ENCODE peak calls at places on chromosomes 2 and 18, in five cellular contexts. B is aorta, W is heart right ventricle, I is HFF-Myc, U is HepG2. F is an unnamed sample.

GRCh38 chr2:23654756-23655155 is 269.8 kb downstream of the KLHL29 start:
- DNase-seq in B (no peak), W (no peak), I (no peak), U (no peak), F (no peak)

GRCh38 chr2:46254474-46254873 is 42.7 kb upstream of the EPAS1 start:
- DNase-seq in B (no peak), W (no peak), I (no peak), U (no peak), F (no peak)

GRCh38 chr2:94871226-94872087 is at the start of gene TEKT4:
- DNase-seq in B (peak), W (no peak), I (no peak), U (no peak), F (no peak)

GRCh38 chr2:121417826-121418225 is 112.9 kb upstream of the RNU4ATAC start:
- DNase-seq in B (no peak), W (no peak), I (no peak), U (no peak), F (no peak)

GRCh38 chr18:55306338-55306737 is 281.7 kb downstream of the TCF4 start:
- DNase-seq in B (no peak), W (no peak), I (no peak), U (no peak), F (no peak)

GRCh38 chr18:59646946-59647307 is 50.3 kb downstream of the CCBE1 start:
- DNase-seq in B (no peak), W (no peak), I (no peak), U (no peak), F (no peak)

GRCh38 chr2:30686669-30687068 is 120.6 kb downstream of the CAPN13 start:
- DNase-seq in B (no peak), W (no peak), I (no peak), U (no peak), F (no peak)

GRCh38 chr2:38750793-38751042 is 443 bp downstream of the SRSF7 start:
- DNase-seq in B (peak), W (peak), I (no peak), U (no peak), F (no peak)

GRCh38 chr2:30826481-30826880 is 19.2 kb upstream of the CAPN13 start:
- DNase-seq in B (no peak), W (no peak), I (no peak), U (no peak), F (no peak)

GRCh38 chr2:226427538-226428307 is 371.9 kb downstream of the IRS1 start:
- DNase-seq in B (no peak), W (no peak), I (peak), U (peak), F (peak)

GRCh38 chr2:44751754-44752479 is 189.6 kb upstream of the SIX3 start:
- DNase-seq in B (no peak), W (no peak), I (no peak), U (no peak), F (no peak)

GRCh38 chr2:109223490-109223889 is 94.5 kb downstream of the SH3RF3 start:
- DNase-seq in B (no peak), W (no peak), I (no peak), U (no peak), F (no peak)

GRCh38 chr2:3626817-3627499 is 31.0 kb upstream of the ALLC start:
- DNase-seq in B (peak), W (no peak), I (no peak), U (no peak), F (no peak)

GRCh38 chr18:63084220-63084619 is 235.3 kb downstream of the BCL2 start:
- DNase-seq in B (no peak), W (no peak), I (no peak), U (no peak), F (no peak)

GRCh38 chr2:199903111-199903510 is 8.0 kb upstream of the C2orf69 start:
- DNase-seq in B (no peak), W (no peak), I (no peak), U (no peak), F (no peak)

GRCh38 chr2:219002395-219003266 is 9.4 kb upstream of the CRYBA2 start:
- DNase-seq in B (no peak), W (no peak), I (no peak), U (peak), F (no peak)

GRCh38 chr2:113877651-113878594 is 12.0 kb upstream of the ACTR3 start:
- DNase-seq in B (no peak), W (no peak), I (no peak), U (peak), F (peak)

GRCh38 chr2:72034353-72035095 is 113.1 kb downstream of the CYP26B1 start:
- DNase-seq in B (peak), W (no peak), I (no peak), U (no peak), F (no peak)

GRCh38 chr2:5077479-5078089 is 614.6 kb upstream of the SOX11 start:
- DNase-seq in B (no peak), W (no peak), I (no peak), U (no peak), F (no peak)

GRCh38 chr18:35730738-35731370 is 149.3 kb downstream of the GALNT1 start:
- DNase-seq in B (no peak), W (no peak), I (no peak), U (peak), F (no peak)

GRCh38 chr2:216807861-216808272 is 52.0 kb downstream of the TNP1 start:
- DNase-seq in B (no peak), W (no peak), I (no peak), U (no peak), F (no peak)

GRCh38 chr2:28678175-28678855 is 73.3 kb upstream of the PPP1CB start:
- DNase-seq in B (no peak), W (no peak), I (no peak), U (no peak), F (no peak)

GRCh38 chr2:66537001-66537400 is 102.1 kb downstream of the MEIS1 start:
- DNase-seq in B (no peak), W (no peak), I (no peak), U (no peak), F (no peak)

GRCh38 chr2:30984141-30984540 is 154.1 kb downstream of the GALNT14 start:
- DNase-seq in B (no peak), W (peak), I (no peak), U (no peak), F (no peak)

GRCh38 chr2:206713770-206714169 is 4.4 kb downstream of the DYTN start:
- DNase-seq in B (no peak), W (no peak), I (no peak), U (no peak), F (no peak)

GRCh38 chr18:9321709-9322108 is 12.9 kb upstream of the TWSG1 start:
- DNase-seq in B (no peak), W (no peak), I (no peak), U (no peak), F (no peak)

GRCh38 chr2:33526132-33526531 is 49.7 kb downstream of the RASGRP3 start:
- DNase-seq in B (no peak), W (no peak), I (peak), U (no peak), F (no peak)

GRCh38 chr2:39334529-39334928 is 90.8 kb upstream of the CDKL4 start:
- DNase-seq in B (no peak), W (no peak), I (no peak), U (no peak), F (no peak)

GRCh38 chr2:161976300-161976699 is 97.7 kb downstream of the DPP4 start:
- DNase-seq in B (no peak), W (no peak), I (no peak), U (no peak), F (no peak)

GRCh38 chr2:182499706-182500470 is 73.1 kb upstream of the PDE1A start:
- DNase-seq in B (no peak), W (no peak), I (no peak), U (no peak), F (no peak)

GRCh38 chr2:69945900-69946299 is 15.5 kb downstream of the ASPRV1 start:
- DNase-seq in B (no peak), W (no peak), I (no peak), U (no peak), F (no peak)

GRCh38 chr2:168722592-168722991 is 79.8 kb upstream of the NOSTRIN start:
- DNase-seq in B (no peak), W (no peak), I (peak), U (no peak), F (no peak)

GRCh38 chr2:201114846-201115245 is 1.1 kb upstream of the CFLAR start:
- DNase-seq in B (no peak), W (no peak), I (no peak), U (no peak), F (no peak)
- H3K4me3 ChIP-seq in B (no peak), W (no peak), I (no peak), U (peak), F (peak)

GRCh38 chr18:13611058-13611615 is 115.2 kb downstream of the FAM210A start:
- DNase-seq in B (peak), W (peak), I (no peak), U (no peak), F (no peak)
- H3K4me3 ChIP-seq in B (peak), W (peak), I (peak), U (no peak), F (peak)

GRCh38 chr2:84516234-84516986 is at the start of gene DNAH6:
- DNase-seq in B (peak), W (peak), I (peak), U (peak), F (peak)

GRCh38 chr2:84519332-84519957 is 3.1 kb downstream of the DNAH6 start:
- DNase-seq in B (no peak), W (no peak), I (no peak), U (no peak), F (no peak)

DNA sequence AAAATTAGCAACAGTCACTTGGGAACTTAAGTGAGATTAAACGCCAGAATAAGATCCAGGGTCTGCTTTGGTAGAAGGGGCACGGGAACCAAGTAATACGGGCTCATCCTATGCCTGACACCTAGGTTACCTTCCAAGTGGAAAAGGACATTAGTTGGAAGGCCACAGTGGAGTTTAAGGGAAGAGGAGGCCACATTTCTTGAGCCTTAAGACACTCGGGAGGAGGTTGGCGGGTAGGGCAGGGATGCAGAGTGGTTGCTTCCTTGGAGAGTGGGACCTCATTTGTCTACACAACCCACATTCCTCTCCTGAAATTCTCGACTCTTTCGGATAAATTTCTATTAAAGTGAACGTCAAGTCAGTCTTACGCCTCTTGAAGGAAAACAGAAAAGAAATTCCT is 510 bp upstream of the DNAH6 start:
- DNase-seq in B (no peak), W (no peak), I (no peak), U (no peak), F (no peak)
- H3K4me3 ChIP-seq in B (no peak), W (peak), I (peak), U (peak), F (peak)

GRCh38 chr2:101076581-101076980 is 74.5 kb downstream of the RPL31 start:
- DNase-seq in B (no peak), W (no peak), I (no peak), U (no peak), F (no peak)
- H3K4me3 ChIP-seq in B (no peak), W (no peak), I (no peak), U (no peak), F (no peak)

DNA sequence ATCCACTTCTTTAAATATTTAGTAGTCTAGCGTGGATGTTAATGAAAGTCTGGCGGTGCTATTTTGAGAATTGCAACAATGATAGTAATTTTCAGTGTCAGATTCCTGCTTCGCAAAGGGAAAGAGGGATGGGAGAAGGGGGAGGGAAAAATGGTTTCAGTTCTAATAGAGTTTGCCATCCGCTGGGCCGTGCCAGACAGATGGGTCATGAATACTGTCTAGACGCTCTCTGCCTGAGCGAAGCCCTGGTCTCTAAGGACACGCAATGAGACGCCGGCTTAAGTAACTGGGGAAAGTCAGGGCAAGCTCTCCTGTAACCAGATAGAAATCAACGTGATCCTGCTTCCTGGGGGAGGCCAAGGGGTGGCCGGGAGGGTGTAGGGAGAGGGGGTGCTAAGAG is 229.1 kb downstream of the LDLRAD4 start:
- DNase-seq in B (peak), W (no peak), I (no peak), U (no peak), F (peak)
- H3K4me3 ChIP-seq in B (no peak), W (no peak), I (no peak), U (no peak), F (no peak)

GRCh38 chr2:211157856-211158463 is 601.6 kb downstream of the CPS1 start:
- DNase-seq in B (peak), W (peak), I (peak), U (peak), F (no peak)

GRCh38 chr2:211159972-211160371 is 603.6 kb downstream of the CPS1 start:
- DNase-seq in B (no peak), W (no peak), I (no peak), U (no peak), F (no peak)

GRCh38 chr2:211157211-211157610 is 600.8 kb downstream of the CPS1 start:
- DNase-seq in B (no peak), W (no peak), I (no peak), U (no peak), F (no peak)

GRCh38 chr2:211161236-211161635 is 604.8 kb downstream of the CPS1 start:
- DNase-seq in B (no peak), W (no peak), I (no peak), U (no peak), F (no peak)
- H3K4me3 ChIP-seq in B (no peak), W (no peak), I (no peak), U (no peak), F (no peak)

GRCh38 chr2:241617431-241618154 is 19.4 kb downstream of the THAP4 start:
- DNase-seq in B (no peak), W (peak), I (no peak), U (no peak), F (no peak)
- H3K4me3 ChIP-seq in B (no peak), W (peak), I (no peak), U (no peak), F (peak)